ENCODE peak calls at places on chromosome X, in six cellular contexts. Q is neuronal stem cell, B is IMR-90, N is H9, P is mesenchymal stem cell, G is H1. K is an unnamed sample.

GRCh38 chrX:120293015-120293414 is 18.2 kb downstream of the TMEM255A start:
- DNase-seq in Q (no peak), B (no peak), N (no peak), P (no peak), G (no peak), K (no peak)

GRCh38 chrX:118724775-118725174 is 2.6 kb upstream of the IL13RA1 start:
- DNase-seq in Q (no peak), B (peak; percentile 56), N (no peak), P (peak; percentile 61), G (no peak), K (no peak)

GRCh38 chrX:151031365-151031975 is 48.3 kb downstream of the HMGB3 start:
- DNase-seq in Q (no peak), B (no peak), N (no peak), P (no peak), G (no peak), K (no peak)

GRCh38 chrX:19987856-19988255 is 3.0 kb downstream of the BCLAF3 start:
- DNase-seq in Q (no peak), B (no peak), N (no peak), P (no peak), G (no peak), K (no peak)

GRCh38 chrX:100587846-100588245 is 3.1 kb downstream of the TNMD start:
- DNase-seq in Q (no peak), B (no peak), N (no peak), P (no peak), G (no peak), K (no peak)

GRCh38 chrX:148500428-148501120 is at the start of gene AFF2:
- DNase-seq in Q (peak; percentile 37), B (no peak), N (peak; percentile 26), P (peak; percentile 30), G (no peak), K (peak; percentile 38)

GRCh38 chrX:9619581-9619980 is 146.1 kb downstream of the GPR143 start:
- DNase-seq in Q (no peak), B (no peak), N (peak; percentile 41), P (no peak), G (no peak), K (peak; percentile 49)

GRCh38 chrX:111511477-111511876 is at the start of gene SERTM2:
- DNase-seq in Q (no peak), B (peak; percentile 4), N (peak; percentile 40), P (peak; percentile 71), G (no peak), K (peak; percentile 77)

GRCh38 chrX:64976673-64977040 is 407 bp upstream of the ZC4H2 start:
- DNase-seq in Q (no peak), B (no peak), N (peak; percentile 26), P (no peak), G (no peak), K (peak; percentile 60)

GRCh38 chrX:15530318-15530717 is 29.7 kb downstream of the BMX start:
- DNase-seq in Q (no peak), B (no peak), N (no peak), P (no peak), G (no peak), K (peak; percentile 15)

GRCh38 chrX:2933125-2933900 is 4.2 kb upstream of the ARSD start:
- DNase-seq in Q (no peak), B (no peak), N (no peak), P (no peak), G (no peak), K (no peak)

GRCh38 chrX:16138108-16138427 is 14.7 kb downstream of the GRPR start:
- DNase-seq in Q (no peak), B (no peak), N (no peak), P (peak; percentile 1), G (no peak), K (peak; percentile 48)

GRCh38 chrX:137684591-137684990 is 118.7 kb downstream of the ZIC3 start:
- DNase-seq in Q (no peak), B (no peak), N (no peak), P (no peak), G (no peak), K (peak; percentile 1)

GRCh38 chrX:45768666-45769065 is 568.0 kb upstream of the DIPK2B start:
- DNase-seq in Q (no peak), B (no peak), N (no peak), P (no peak), G (no peak), K (no peak)

GRCh38 chrX:10325606-10326005 is 168.8 kb downstream of the CLCN4 start:
- DNase-seq in Q (no peak), B (peak; percentile 62), N (no peak), P (peak; percentile 52), G (no peak), K (no peak)

GRCh38 chrX:110722135-110722534 is 73.5 kb downstream of the CHRDL1 start:
- DNase-seq in Q (no peak), B (no peak), N (no peak), P (no peak), G (no peak), K (no peak)

GRCh38 chrX:9464435-9465371 is at the start of gene TBL1X:
- DNase-seq in Q (peak; percentile 29), B (peak; percentile 19), N (peak; percentile 34), P (peak; percentile 45), G (no peak), K (peak; percentile 29)

DNA sequence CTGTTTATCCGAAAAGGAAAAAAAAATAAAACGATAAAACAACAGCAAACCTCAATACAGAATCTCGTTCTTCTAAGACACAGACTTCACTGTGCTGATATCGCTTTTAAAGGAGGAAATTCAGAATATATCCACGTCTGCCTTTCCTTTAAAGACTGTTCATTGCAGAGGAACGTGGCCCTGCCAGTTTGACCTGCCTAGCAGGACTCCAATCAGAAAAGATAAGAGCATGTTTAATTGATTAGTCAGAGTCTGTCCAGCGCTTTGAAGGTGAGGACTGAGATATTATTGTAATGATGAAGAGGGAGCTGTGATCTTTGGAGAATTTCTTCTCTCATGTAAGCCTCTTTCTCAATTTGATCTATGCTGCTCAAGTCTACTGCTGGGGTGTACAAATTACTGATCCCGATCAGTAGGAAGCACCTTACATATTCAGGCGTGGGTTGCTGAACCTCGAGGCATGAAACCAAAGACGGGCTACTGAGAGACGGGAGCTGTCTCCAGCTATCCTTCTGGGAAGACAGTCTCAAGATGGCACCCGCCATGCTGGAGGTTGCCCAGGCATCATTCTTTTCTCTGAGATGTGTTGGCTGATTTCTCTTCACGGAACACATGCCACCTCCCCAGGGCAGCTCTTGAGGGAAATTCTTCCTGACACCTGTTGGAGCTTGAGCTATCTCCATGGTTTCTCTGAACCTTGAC is 146.1 kb downstream of the SHOX start:
- DNase-seq in Q (no peak), B (no peak), N (no peak), P (no peak), G (no peak), K (no peak)
- H4K8ac ChIP-seq in Q (no peak overlapping the region), B (no peak overlapping the region), N (no peak overlapping the region), P (no peak overlapping the region), G (no peak overlapping the region), K (no peak overlapping the region)

GRCh38 chrX:1584237-1585011 is 7.0 kb upstream of the AKAP17A start:
- DNase-seq in Q (no peak), B (no peak), N (no peak), P (no peak), G (no peak), K (no peak)
- H2AK5ac ChIP-seq in Q (peak overlapping the region; percentile 84), B (no peak overlapping the region), N (no peak overlapping the region), P (no peak overlapping the region), G (no peak overlapping the region), K (no peak overlapping the region)

DNA sequence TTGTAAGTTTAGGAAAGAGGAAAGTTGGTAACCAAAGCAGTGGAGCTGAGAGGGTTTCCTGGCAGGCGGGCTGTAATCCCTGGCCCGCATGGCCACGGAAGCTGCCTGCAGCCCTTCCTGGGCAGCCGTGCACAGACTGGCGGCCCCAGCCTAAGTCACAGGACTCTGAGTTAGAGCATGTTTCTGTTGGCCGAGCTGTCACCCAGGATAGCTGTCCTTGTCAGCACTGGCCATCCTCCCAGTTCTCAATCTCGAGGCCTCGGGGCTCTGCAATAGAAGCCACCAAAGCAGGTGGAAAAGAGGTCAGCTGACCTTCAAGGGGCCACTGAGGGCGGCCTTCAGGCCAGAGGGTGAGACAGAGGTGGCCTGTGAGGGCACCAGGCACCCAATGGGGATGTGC is 20.5 kb downstream of the PNMA6E start:
- DNase-seq in Q (no peak), B (no peak), N (no peak), P (no peak), G (no peak), K (no peak)
- H2BK15ac ChIP-seq in Q (no peak overlapping the region), B (no peak overlapping the region), N (no peak overlapping the region), P (no peak overlapping the region), G (no peak overlapping the region), K (no peak overlapping the region)

GRCh38 chrX:47266643-47267042 is 33.8 kb downstream of the USP11 start:
- DNase-seq in Q (no peak), B (no peak), N (no peak), P (no peak), G (no peak), K (no peak)

GRCh38 chrX:47264507-47265173 is 31.8 kb downstream of the USP11 start:
- DNase-seq in Q (no peak), B (peak; percentile 62), N (no peak), P (peak; percentile 54), G (no peak), K (no peak)
- H4K8ac ChIP-seq in Q (no peak overlapping the region), B (no peak overlapping the region), N (no peak overlapping the region), P (no peak overlapping the region), G (no peak overlapping the region), K (no peak overlapping the region)

DNA sequence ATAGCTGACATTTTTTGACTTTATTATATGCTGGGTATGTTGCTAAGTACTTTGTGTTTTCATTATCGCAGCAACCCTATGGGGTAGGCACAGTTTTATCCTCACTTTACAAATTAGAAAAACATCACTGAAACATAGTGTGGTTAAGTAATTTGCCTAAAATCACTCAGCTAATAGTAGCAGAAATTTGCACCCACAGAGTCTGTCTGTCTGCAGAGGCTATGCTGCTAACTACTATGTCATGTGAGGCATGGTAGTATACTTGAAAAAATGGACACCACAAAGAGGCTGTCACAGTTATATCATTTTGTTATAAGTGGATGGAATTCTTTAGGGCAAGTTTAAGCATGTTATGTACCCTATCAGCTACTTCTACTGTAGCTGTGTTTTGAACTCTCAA is 69.0 kb downstream of the STAG2 start:
- DNase-seq in Q (no peak), B (no peak), N (no peak), P (no peak), G (no peak), K (no peak)
- H2AK5ac ChIP-seq in Q (no peak overlapping the region), B (no peak overlapping the region), N (no peak overlapping the region), P (no peak overlapping the region), G (no peak overlapping the region), K (no peak overlapping the region)

K was measured in mesendoderm.